ENCODE peak calls at places on chromosome 15, in four cellular contexts. O, N, K and M are unnamed samples.

GRCh38 chr15:50051811-50052419 is 67.1 kb downstream of the ATP8B4 start:
- DNase-seq in O (peak; percentile 34), N (peak; percentile 76), K (peak; percentile 87), M (no peak)

GRCh38 chr15:88042047-88042446 is 214.5 kb downstream of the NTRK3 start:
- DNase-seq in O (no peak), N (no peak), K (no peak), M (no peak)

GRCh38 chr15:55226127-55226526 is 29.4 kb upstream of the RSL24D1 start:
- DNase-seq in O (no peak), N (no peak), K (no peak), M (no peak)

GRCh38 chr15:74175271-74176191 is 2.0 kb downstream of the ISLR start:
- DNase-seq in O (no peak), N (peak; percentile 63), K (no peak), M (peak; percentile 72)

GRCh38 chr15:56244237-56244810 is 645 bp upstream of the RFX7 start:
- DNase-seq in O (no peak), N (peak; percentile 69), K (peak; percentile 87), M (peak; percentile 89)

GRCh38 chr15:51094606-51095569 is at the start of gene TNFAIP8L3:
- DNase-seq in O (no peak), N (no peak), K (no peak), M (no peak)

GRCh38 chr15:34284937-34285336 is 52.6 kb downstream of the SLC12A6 start:
- DNase-seq in O (no peak), N (no peak), K (no peak), M (no peak)

GRCh38 chr15:76059320-76060097 is at the start of gene TMEM266:
- DNase-seq in O (no peak), N (no peak), K (peak; percentile 43), M (no peak)

GRCh38 chr15:88144921-88145320 is 111.6 kb downstream of the NTRK3 start:
- DNase-seq in O (no peak), N (no peak), K (no peak), M (no peak)

GRCh38 chr15:49814709-49815108 is 193.9 kb downstream of the DTWD1 start:
- DNase-seq in O (no peak), N (no peak), K (no peak), M (no peak)

GRCh38 chr15:29773816-29774215 is 48.5 kb downstream of the TJP1 start:
- DNase-seq in O (no peak), N (no peak), K (no peak), M (no peak)

GRCh38 chr15:29934251-29934650 is 112.0 kb upstream of the TJP1 start:
- DNase-seq in O (no peak), N (no peak), K (peak; percentile 72), M (no peak)

GRCh38 chr15:25094066-25094465 is 139.3 kb downstream of the SNRPN start:
- DNase-seq in O (no peak), N (no peak), K (no peak), M (no peak)

GRCh38 chr15:35349916-35350315 is 196.0 kb downstream of the DPH6 start:
- DNase-seq in O (no peak), N (no peak), K (no peak), M (no peak)

GRCh38 chr15:29826908-29827307 is 4.6 kb upstream of the TJP1 start:
- DNase-seq in O (no peak), N (peak; percentile 51), K (no peak), M (no peak)

GRCh38 chr15:64568765-64569164 is 108.4 kb downstream of the ZNF609 start:
- DNase-seq in O (no peak), N (no peak), K (no peak), M (no peak)

GRCh38 chr15:81480645-81481053 is 106.6 kb upstream of the TMC3 start:
- DNase-seq in O (peak; percentile 39), N (no peak), K (peak; percentile 61), M (no peak)

GRCh38 chr15:25134546-25134945 is 179.8 kb downstream of the SNRPN start:
- DNase-seq in O (no peak), N (no peak), K (no peak), M (no peak)

GRCh38 chr15:41899854-41900442 is 6.1 kb upstream of the SPTBN5 start:
- DNase-seq in O (no peak), N (no peak), K (no peak), M (no peak)

GRCh38 chr15:35753486-35753885 is 207.5 kb upstream of the DPH6 start:
- DNase-seq in O (no peak), N (no peak), K (no peak), M (no peak)

GRCh38 chr15:93307513-93307912 is 218.5 kb upstream of the RGMA start:
- DNase-seq in O (no peak), N (no peak), K (no peak), M (no peak)

GRCh38 chr15:30878515-30878914 is 25.2 kb upstream of the FAN1 start:
- DNase-seq in O (no peak), N (no peak), K (no peak), M (no peak)

GRCh38 chr15:52783191-52783829 is 6.8 kb downstream of the ONECUT1 start:
- DNase-seq in O (no peak), N (no peak), K (no peak), M (no peak)

GRCh38 chr15:66780172-66780972 is 78.3 kb downstream of the SMAD6 start:
- DNase-seq in O (no peak), N (peak; percentile 65), K (peak; percentile 44), M (peak; percentile 83)

GRCh38 chr15:83372434-83372873 is 74.7 kb upstream of the SH3GL3 start:
- DNase-seq in O (no peak), N (no peak), K (no peak), M (peak; percentile 58)

GRCh38 chr15:73051811-73052678 is at the start of gene NEO1:
- DNase-seq in O (no peak), N (peak; percentile 94), K (peak; percentile 87), M (peak; percentile 81)

GRCh38 chr15:73056460-73056859 is 4.2 kb downstream of the NEO1 start:
- DNase-seq in O (no peak), N (no peak), K (no peak), M (no peak)

GRCh38 chr15:73053398-73053723 is 1.1 kb downstream of the NEO1 start:
- DNase-seq in O (peak; percentile 18), N (no peak), K (no peak), M (no peak)

GRCh38 chr15:73052679-73053397 is 575 bp downstream of the NEO1 start:
- DNase-seq in O (peak; percentile 3), N (peak; percentile 72), K (peak; percentile 62), M (peak; percentile 68)

DNA sequence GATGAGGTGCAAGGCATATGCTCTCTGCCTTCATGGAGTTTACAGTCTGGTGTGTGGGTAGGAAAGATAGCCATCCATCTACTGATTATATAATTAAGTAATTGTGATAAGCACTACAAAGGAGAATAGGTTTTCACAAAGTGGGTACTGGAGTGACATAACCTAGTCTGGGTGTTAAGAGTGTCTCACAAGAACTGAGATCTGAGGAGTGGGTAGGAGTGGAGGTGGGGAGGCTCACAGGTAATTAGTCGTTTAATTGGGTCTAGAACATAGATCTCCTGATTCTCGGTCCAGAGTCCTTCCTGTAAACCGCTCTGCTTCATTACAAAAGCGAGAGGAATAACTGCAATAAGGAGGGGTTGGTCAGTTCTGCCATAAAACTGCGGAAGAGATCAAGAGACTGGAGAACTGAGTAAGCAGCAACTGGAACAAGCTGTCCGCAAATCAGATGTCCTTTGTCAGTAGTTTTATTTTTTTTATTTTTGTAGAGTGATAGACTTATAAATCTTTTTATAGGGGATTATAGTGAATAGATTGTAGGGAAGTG is 2.2 kb downstream of the NEO1 start:
- DNase-seq in O (no peak), N (no peak), K (no peak), M (no peak)
- H3K4me3 ChIP-seq in O (no peak overlapping the region), N (no peak overlapping the region), K (no peak overlapping the region), M (no peak overlapping the region)

DNA sequence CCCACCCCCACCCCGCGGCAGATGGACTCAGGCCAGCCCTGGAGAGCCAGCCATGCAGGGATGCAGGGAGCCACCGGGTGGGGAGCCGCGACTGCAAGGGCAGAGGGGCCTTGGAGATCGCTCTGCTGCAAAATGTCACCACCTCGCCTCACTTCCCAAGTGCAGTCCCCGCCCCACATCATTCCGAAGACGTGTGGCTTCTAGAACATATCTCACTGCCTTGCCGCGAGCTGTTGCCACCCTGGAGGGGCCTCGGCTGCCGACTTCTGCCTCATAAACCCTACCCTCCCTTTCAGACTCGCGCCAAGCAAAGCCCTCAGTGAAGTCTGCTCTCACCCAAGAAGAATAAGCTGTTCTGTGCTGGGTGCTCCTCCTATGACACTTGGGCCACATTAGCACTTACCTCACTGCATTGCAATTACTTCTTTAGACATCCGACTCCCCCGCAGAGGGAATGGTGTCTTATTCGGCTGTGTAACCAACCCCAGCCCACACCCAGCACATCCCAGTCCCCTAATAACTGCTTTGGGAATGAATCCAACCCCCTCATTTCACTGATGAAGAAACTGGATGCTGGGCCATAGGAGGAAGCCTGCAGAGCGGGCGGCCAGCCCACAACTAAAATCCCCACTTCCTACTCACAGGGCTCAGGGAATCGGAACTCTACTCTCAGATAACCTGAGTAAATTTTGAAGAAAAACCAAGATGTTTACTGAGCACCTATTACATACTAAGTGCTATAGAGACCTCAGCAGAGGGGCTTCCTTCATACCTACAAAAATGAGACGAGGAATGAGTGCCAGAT is 8.6 kb downstream of the TLE3 start:
- DNase-seq in O (no peak), N (no peak), K (no peak), M (no peak)
- H3K4me3 ChIP-seq in O (no peak overlapping the region), N (peak overlapping the region; percentile 5), K (no peak overlapping the region), M (no peak overlapping the region)

DNA sequence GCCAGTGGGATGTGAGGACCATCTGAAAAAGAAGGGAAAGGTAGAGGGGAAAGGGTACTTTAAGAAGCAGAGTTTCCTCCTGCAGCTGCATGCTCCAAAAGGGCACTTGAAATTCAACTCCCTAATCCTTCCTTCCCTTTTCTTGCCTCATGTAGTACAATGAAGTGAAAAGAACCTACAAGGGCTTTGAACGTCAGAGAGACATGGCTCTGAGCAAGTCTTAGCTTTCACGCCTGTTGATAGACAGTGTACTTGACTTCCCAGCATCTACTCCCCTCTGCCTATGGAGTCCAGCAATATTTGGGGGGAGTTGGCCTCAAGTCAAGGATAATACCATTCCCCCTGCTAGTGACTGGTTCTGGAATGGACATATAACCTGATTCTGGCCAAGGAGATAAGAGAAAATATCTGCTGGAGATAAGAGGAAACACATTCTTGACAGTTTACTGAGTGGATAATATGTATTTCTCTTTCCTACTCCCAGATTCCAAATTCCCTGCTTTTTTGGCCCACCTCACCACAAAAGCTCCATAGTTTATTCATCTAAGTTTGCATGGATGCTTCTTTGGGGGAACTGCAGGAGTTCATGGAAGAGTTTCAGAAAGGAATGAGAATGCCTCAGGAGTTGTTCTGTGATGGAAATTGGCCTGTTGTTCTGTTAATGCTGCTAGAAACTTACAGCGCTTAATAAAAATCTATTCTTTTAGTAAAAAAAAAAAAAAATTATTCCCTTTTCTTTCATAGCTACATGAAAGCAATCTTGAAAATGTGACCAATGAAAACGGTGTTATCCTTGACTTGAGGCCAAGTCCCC is 193.0 kb upstream of the TPM1 start:
- DNase-seq in O (no peak), N (no peak), K (no peak), M (no peak)
- H3K4me3 ChIP-seq in O (no peak overlapping the region), N (no peak overlapping the region), K (no peak overlapping the region), M (no peak overlapping the region)

DNA sequence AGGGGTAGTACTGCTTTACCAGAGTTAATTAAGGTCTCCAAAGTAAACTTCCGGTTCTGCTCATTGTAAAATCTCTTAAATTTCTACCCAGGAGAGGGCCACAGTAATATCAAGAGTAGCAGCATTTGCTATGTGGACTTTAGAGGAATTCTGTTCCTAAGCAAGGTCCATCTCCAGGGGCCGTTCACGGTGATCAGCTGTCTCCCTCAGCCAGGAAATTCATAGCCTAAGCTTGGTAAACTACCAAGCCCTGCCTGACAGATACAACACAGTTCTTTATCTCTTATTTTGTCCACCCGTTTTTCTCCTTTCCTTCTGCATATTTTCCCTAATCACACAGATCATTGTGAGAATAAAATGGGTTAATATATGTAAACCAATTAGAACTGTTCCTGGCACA is 2.3 kb downstream of the DUT start:
- DNase-seq in O (no peak), N (no peak), K (no peak), M (no peak)
- H3K4me3 ChIP-seq in O (peak overlapping the region; percentile 99), N (no peak overlapping the region), K (peak overlapping the region; percentile 96), M (peak overlapping the region; percentile 82)

GRCh38 chr15:99197861-99198260 is 51.5 kb downstream of the TTC23 start:
- DNase-seq in O (no peak), N (no peak), K (no peak), M (no peak)
- H3K4me3 ChIP-seq in O (no peak overlapping the region), N (no peak overlapping the region), K (no peak overlapping the region), M (no peak overlapping the region)